ENCODE peak calls at places on chromosomes 1 and 21, in four cellular contexts. X is AG04450, R is ELF-1, E is HEK293T. S is an unnamed sample.

GRCh38 chr21:31180256-31181088 is 142.2 kb upstream of the KRTAP19-8 start:
- DNase-seq in X (no peak), R (no peak), E (peak; percentile 52), S (no peak)

GRCh38 chr21:20618878-20619277 is 379.3 kb upstream of the NCAM2 start:
- DNase-seq in X (no peak), R (no peak), E (no peak), S (no peak)

GRCh38 chr1:166952002-166952746 is 23.2 kb downstream of the ILDR2 start:
- DNase-seq in X (peak; percentile 23), R (peak; percentile 53), E (no peak), S (no peak)

GRCh38 chr1:54604051-54604450 is 19.3 kb downstream of the FAM151A start:
- DNase-seq in X (no peak), R (no peak), E (no peak), S (no peak)

GRCh38 chr1:157994704-157995540 is 1.5 kb downstream of the KIRREL1 start:
- DNase-seq in X (no peak), R (no peak), E (no peak), S (no peak)

GRCh38 chr1:59522925-59523505 is 226.1 kb downstream of the FGGY start:
- DNase-seq in X (no peak), R (no peak), E (no peak), S (no peak)

GRCh38 chr1:22665752-22666151 is 12.7 kb downstream of the C1QB start:
- DNase-seq in X (no peak), R (peak; percentile 50), E (peak; percentile 53), S (no peak)

GRCh38 chr1:231793893-231794292 is 167.3 kb downstream of the DISC1 start:
- DNase-seq in X (no peak), R (no peak), E (no peak), S (no peak)

GRCh38 chr1:195766709-195767108 is 841.5 kb downstream of the KCNT2 start:
- DNase-seq in X (no peak), R (no peak), E (no peak), S (no peak)

GRCh38 chr1:33336580-33336979 is 15.7 kb upstream of the A3GALT2 start:
- DNase-seq in X (no peak), R (no peak), E (no peak), S (no peak)

GRCh38 chr1:165144757-165145397 is 211.6 kb downstream of the LMX1A start:
- DNase-seq in X (peak; percentile 8), R (peak; percentile 83), E (peak; percentile 77), S (peak; percentile 11)

GRCh38 chr1:180415985-180416633 is 86.3 kb downstream of the ACBD6 start:
- DNase-seq in X (no peak), R (no peak), E (peak; percentile 40), S (no peak)

GRCh38 chr21:45767071-45768006 is 123.8 kb downstream of the PCBP3 start:
- DNase-seq in X (no peak), R (no peak), E (no peak), S (no peak)

GRCh38 chr1:156245451-156246232 is 2.2 kb downstream of the PAQR6 start:
- DNase-seq in X (no peak), R (peak; percentile 62), E (no peak), S (no peak)

GRCh38 chr1:94600556-94600955 is 59.0 kb upstream of the F3 start:
- DNase-seq in X (no peak), R (no peak), E (no peak), S (no peak)

GRCh38 chr1:70101774-70102173 is 103.6 kb downstream of the LRRC40 start:
- DNase-seq in X (no peak), R (no peak), E (no peak), S (no peak)

GRCh38 chr1:35573198-35573775 is at the start of gene TFAP2E:
- DNase-seq in X (no peak), R (peak; percentile 56), E (no peak), S (no peak)

GRCh38 chr1:53653200-53653575 is 85.8 kb downstream of the GLIS1 start:
- DNase-seq in X (no peak), R (no peak), E (no peak), S (no peak)

GRCh38 chr1:211909385-211909784 is 78.8 kb upstream of the LPGAT1 start:
- DNase-seq in X (no peak), R (no peak), E (no peak), S (no peak)

GRCh38 chr1:218665216-218665615 is 320.1 kb downstream of the TGFB2 start:
- DNase-seq in X (no peak), R (no peak), E (no peak), S (no peak)

GRCh38 chr21:41659791-41660560 is 106.9 kb downstream of the RIPK4 start:
- DNase-seq in X (no peak), R (no peak), E (no peak), S (no peak)

GRCh38 chr21:26555554-26555953 is 17.5 kb downstream of the CYYR1 start:
- DNase-seq in X (no peak), R (no peak), E (no peak), S (no peak)

GRCh38 chr1:3198371-3199287 is 129.6 kb downstream of the PRDM16 start:
- DNase-seq in X (no peak), R (peak; percentile 39), E (no peak), S (no peak)

GRCh38 chr21:33011462-33011861 is 14.3 kb upstream of the OLIG2 start:
- DNase-seq in X (peak; percentile 16), R (no peak), E (no peak), S (no peak)

GRCh38 chr1:93394514-93394913 is 48.8 kb downstream of the DR1 start:
- DNase-seq in X (no peak), R (no peak), E (no peak), S (no peak)

GRCh38 chr1:842816-843215 is 80.9 kb upstream of the SAMD11 start:
- DNase-seq in X (no peak), R (no peak), E (no peak), S (no peak)

GRCh38 chr1:198449727-198450433 is 90.6 kb downstream of the ATP6V1G3 start:
- DNase-seq in X (no peak), R (no peak), E (no peak), S (no peak)